ENCODE peak calls at places on chromosomes 4 and X, in six cellular contexts. F is HCT116, K is K562, U is stomach, T is transverse colon, Z is cardiac muscle cell. Q is an unnamed sample.
A peak's percentile ranks its signal among the peaks of the same experiment; 100 is the strongest.

GRCh38 chr4:77434299-77435092 is 171.1 kb upstream of the CXCL13 start:
- DNase-seq in U (no peak), Z (no peak), T (no peak), K (no peak), F (no peak), Q (no peak)

GRCh38 chrX:40310016-40310415 is 212.3 kb upstream of the BCOR start:
- DNase-seq in U (no peak), T (no peak), F (no peak), K (no peak), Z (no peak), Q (no peak)

GRCh38 chr4:150310159-150310895 is 232.1 kb downstream of the DCLK2 start:
- DNase-seq in U (no peak), T (no peak), F (no peak), K (no peak), Z (peak; percentile 51), Q (no peak)

GRCh38 chrX:104310084-104310483 is 55.4 kb upstream of the ESX1 start:
- DNase-seq in F (no peak), U (no peak), Z (no peak), K (no peak), T (no peak), Q (no peak)

GRCh38 chr4:82787342-82787741 is 11.3 kb downstream of the SCD5 start:
- DNase-seq in K (no peak), Z (no peak), T (no peak), U (no peak), F (no peak), Q (no peak)

GRCh38 chrX:113512700-113513395 is 672.2 kb upstream of the AMOT start:
- DNase-seq in K (no peak), T (no peak), Z (no peak), U (no peak), F (peak; percentile 34), Q (no peak)

GRCh38 chrX:69033936-69034335 is 131.3 kb downstream of the PJA1 start:
- DNase-seq in U (no peak), Z (no peak), K (no peak), F (no peak), T (no peak), Q (no peak)

GRCh38 chrX:20663287-20663686 is 396.6 kb upstream of the RPS6KA3 start:
- DNase-seq in T (no peak), U (no peak), F (no peak), Z (no peak), K (no peak), Q (no peak)

GRCh38 chrX:27964432-27964831 is 16.8 kb downstream of the DCAF8L1 start:
- DNase-seq in F (no peak), K (no peak), Z (no peak), U (no peak), T (no peak), Q (no peak)

GRCh38 chr4:140296335-140296753 is 77.1 kb upstream of the SCOC start:
- DNase-seq in F (peak; percentile 27), Z (no peak), T (peak; percentile 40), U (peak; percentile 29), K (no peak), Q (no peak)

GRCh38 chrX:318068-318738 is 393 bp downstream of the GTPBP6 start:
- DNase-seq in F (peak; percentile 97), Z (peak; percentile 100), T (peak; percentile 99), K (peak; percentile 69), U (peak; percentile 99), Q (peak; percentile 98)

GRCh38 chrX:64342811-64343210 is 52.4 kb downstream of the MTMR8 start:
- DNase-seq in T (no peak), U (no peak), Z (no peak), K (no peak), F (no peak), Q (no peak)

GRCh38 chrX:85026170-85026569 is 22.5 kb downstream of the APOOL start:
- DNase-seq in K (no peak), Z (no peak), U (no peak), F (no peak), T (no peak), Q (no peak)

GRCh38 chr4:73631565-73632226 is 11.5 kb upstream of the RASSF6 start:
- DNase-seq in T (no peak), U (peak; percentile 43), Z (no peak), F (no peak), K (no peak), Q (no peak)

GRCh38 chr4:109890076-109890475 is 22.6 kb upstream of the EGF start:
- DNase-seq in K (no peak), T (no peak), Z (no peak), F (no peak), U (no peak), Q (no peak)

GRCh38 chrX:12814434-12814833 is 23.2 kb downstream of the PRPS2 start:
- DNase-seq in F (no peak), K (peak; percentile 32), T (peak; percentile 41), U (peak; percentile 36), Z (peak; percentile 28), Q (peak; percentile 39)

GRCh38 chr4:143384381-143384994 is 47.8 kb downstream of the GAB1 start:
- DNase-seq in K (no peak), Z (no peak), T (no peak), F (no peak), U (no peak), Q (no peak)
- H3K4me1 ChIP-seq in K (no peaks in the 10 kb centered on the region), Z (peaks cover 38% of the 10 kb centered on the region), T (peaks cover 41% of the 10 kb centered on the region), F (no peaks in the 10 kb centered on the region), U (peaks cover 91% of the 10 kb centered on the region), Q (no peaks in the 10 kb centered on the region)

GRCh38 chr4:107701565-107701964 is 18.5 kb downstream of the PAPSS1 start:
- DNase-seq in Z (no peak), T (no peak), F (no peak), U (no peak), K (no peak), Q (no peak)

DNA sequence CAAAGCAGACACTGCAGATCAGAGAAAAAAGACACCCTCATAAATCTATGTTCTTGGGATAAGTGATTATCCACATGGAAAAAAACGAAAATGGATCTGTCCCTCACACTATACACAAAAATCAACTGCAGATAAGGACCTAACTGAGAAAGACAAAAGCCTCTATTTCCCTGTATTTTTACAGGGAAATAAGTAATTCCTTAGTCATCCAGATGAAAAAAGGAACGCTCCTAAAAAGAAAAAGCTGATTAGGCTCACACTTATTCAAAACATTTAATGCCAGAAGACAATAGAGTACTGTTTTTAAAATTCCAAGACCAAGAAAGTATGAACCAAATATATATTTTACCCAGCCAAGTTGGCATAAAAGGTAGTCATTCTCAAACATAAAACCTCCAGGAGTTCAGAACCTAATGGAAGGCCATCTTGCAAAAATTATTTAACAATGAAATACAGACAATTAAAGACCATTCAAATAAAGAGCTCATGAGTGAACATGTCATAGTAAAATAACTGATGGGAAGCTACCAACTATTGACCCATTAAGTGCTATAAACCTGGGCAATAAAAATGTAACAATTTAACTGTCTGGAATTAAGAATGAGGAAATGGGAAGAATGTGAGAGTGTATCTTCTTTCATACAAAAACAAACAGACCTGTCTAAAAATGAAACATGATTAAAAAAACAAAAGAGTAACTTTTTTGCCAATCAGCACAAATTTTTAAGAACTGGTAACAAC is 20.4 kb downstream of the PAPSS1 start:
- DNase-seq in T (no peak), K (no peak), F (no peak), U (no peak), Z (no peak), Q (no peak)
- H3K36me3 ChIP-seq in T (no peaks in the 10 kb centered on the region), K (peaks cover 5% of the 10 kb centered on the region), F (no peaks in the 10 kb centered on the region), U (peaks cover 24% of the 10 kb centered on the region), Z (no peaks in the 10 kb centered on the region), Q (no peaks in the 10 kb centered on the region)

GRCh38 chr4:40214038-40214437 is 17.2 kb downstream of the RHOH start:
- DNase-seq in F (no peak), T (no peak), K (no peak), U (no peak), Z (no peak), Q (peak; percentile 76)
- H3K4me1 ChIP-seq in F (no peaks in the 10 kb centered on the region), T (no peaks in the 10 kb centered on the region), K (peaks cover 15% of the 10 kb centered on the region), U (peaks cover 17% of the 10 kb centered on the region), Z (no peaks in the 10 kb centered on the region), Q (peaks cover 99% of the 10 kb centered on the region)

GRCh38 chrX:45756562-45756961 is 555.9 kb upstream of the DIPK2B start:
- DNase-seq in Z (no peak), T (no peak), K (no peak), U (no peak), F (no peak), Q (peak; percentile 49)

GRCh38 chrX:45755719-45756118 is 555.0 kb upstream of the DIPK2B start:
- DNase-seq in Z (no peak), U (no peak), K (no peak), T (no peak), F (no peak), Q (no peak)

GRCh38 chrX:45758319-45758718 is 557.6 kb upstream of the DIPK2B start:
- DNase-seq in U (no peak), K (no peak), T (peak; percentile 17), F (no peak), Z (no peak), Q (peak; percentile 77)

GRCh38 chrX:45758738-45759397 is 558.2 kb upstream of the DIPK2B start:
- DNase-seq in U (no peak), K (no peak), Z (no peak), F (no peak), T (no peak), Q (peak; percentile 26)

GRCh38 chrX:45757272-45757671 is 556.6 kb upstream of the DIPK2B start:
- DNase-seq in U (no peak), K (no peak), Z (no peak), F (no peak), T (no peak), Q (no peak)
- H3K36me3 ChIP-seq in U (no peaks in the 10 kb centered on the region), K (no peaks in the 10 kb centered on the region), Z (no peaks in the 10 kb centered on the region), F (peaks cover 3% of the 10 kb centered on the region), T (no peaks in the 10 kb centered on the region), Q (no peaks in the 10 kb centered on the region)

GRCh38 chr4:1400861-1401408 is 5.3 kb downstream of the NKX1-1 start:
- DNase-seq in Z (no peak), U (peak; percentile 9), T (no peak), K (no peak), F (no peak), Q (no peak)
- H3K4me1 ChIP-seq in Z (no peaks in the 10 kb centered on the region), U (peaks cover 41% of the 10 kb centered on the region), T (no peaks in the 10 kb centered on the region), K (peaks cover 36% of the 10 kb centered on the region), F (no peaks in the 10 kb centered on the region), Q (no peaks in the 10 kb centered on the region)

DNA sequence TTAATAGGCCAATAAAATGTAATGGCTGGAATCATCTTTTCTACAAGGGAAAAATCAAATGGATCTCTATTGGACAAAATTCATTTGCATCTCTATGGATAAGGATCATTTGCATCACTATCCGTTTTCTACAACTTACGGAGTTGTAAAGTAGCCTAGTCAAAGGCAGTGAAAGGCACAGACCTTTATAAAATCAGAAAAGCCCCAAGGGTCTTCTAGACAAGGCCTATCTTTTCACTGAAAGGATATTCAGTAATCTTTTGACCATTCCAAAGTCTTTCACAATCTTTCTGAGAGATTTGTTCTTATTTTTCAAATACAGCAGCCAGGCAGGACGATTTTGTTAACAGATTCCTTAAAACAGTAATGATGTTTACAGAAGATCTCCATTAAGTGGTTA is 119.5 kb upstream of the JADE1 start:
- DNase-seq in Z (no peak), K (no peak), T (no peak), F (no peak), U (no peak), Q (no peak)
- H3K36me3 ChIP-seq in Z (no peaks in the 10 kb centered on the region), K (no peaks in the 10 kb centered on the region), T (no peaks in the 10 kb centered on the region), F (no peaks in the 10 kb centered on the region), U (no peaks in the 10 kb centered on the region), Q (no peaks in the 10 kb centered on the region)

GRCh38 chr4:138948918-138949317 is 66.7 kb upstream of the NOCT start:
- DNase-seq in Z (peak; percentile 8), F (no peak), K (no peak), T (no peak), U (no peak), Q (no peak)
- H3K4me1 ChIP-seq in Z (no peaks in the 10 kb centered on the region), F (peaks cover 13% of the 10 kb centered on the region), K (no peaks in the 10 kb centered on the region), T (no peaks in the 10 kb centered on the region), U (peaks cover 5% of the 10 kb centered on the region), Q (no peaks in the 10 kb centered on the region)